ENCODE peak calls at places on chromosomes 2 and 18, in seven cellular contexts. One of them, this sample, is unnamed.

GRCh38 chr2:146992057-146992456 is 852.8 kb upstream of the ACVR2A start:
- DNase-seq in HCT116: no peak
- DNase-seq in H1: no peak
- DNase-seq in HepG2: no peak
- DNase-seq in SK-N-SH: no peak
- DNase-seq in K562: no peak
- DNase-seq in GM12878: no peak
- DNase-seq in this sample: no peak

GRCh38 chr18:77702686-77703085 is 453.0 kb downstream of the GALR1 start:
- DNase-seq in K562: no peak
- DNase-seq in HCT116: no peak
- DNase-seq in GM12878: no peak
- DNase-seq in H1: no peak
- DNase-seq in HepG2: peak
- DNase-seq in SK-N-SH: peak
- DNase-seq in this sample: peak

GRCh38 chr2:161139098-161139987 is 20.9 kb upstream of the TANK start:
- DNase-seq in HCT116: no peak
- DNase-seq in K562: no peak
- DNase-seq in SK-N-SH: no peak
- DNase-seq in GM12878: no peak
- DNase-seq in HepG2: no peak
- DNase-seq in H1: no peak
- DNase-seq in this sample: no peak

GRCh38 chr2:239465017-239466001 is 64.5 kb upstream of the HDAC4 start:
- DNase-seq in HepG2: no peak
- DNase-seq in K562: no peak
- DNase-seq in GM12878: no peak
- DNase-seq in SK-N-SH: no peak
- DNase-seq in H1: no peak
- DNase-seq in HCT116: no peak
- DNase-seq in this sample: no peak

GRCh38 chr2:73268831-73269685 is 15.2 kb downstream of the FBXO41 start:
- DNase-seq in GM12878: no peak
- DNase-seq in SK-N-SH: no peak
- DNase-seq in HepG2: no peak
- DNase-seq in H1: peak
- DNase-seq in K562: no peak
- DNase-seq in HCT116: peak
- DNase-seq in this sample: no peak

GRCh38 chr18:32629990-32630389 is 142.8 kb downstream of the KLHL14 start:
- DNase-seq in HCT116: no peak
- DNase-seq in K562: no peak
- DNase-seq in H1: no peak
- DNase-seq in GM12878: no peak
- DNase-seq in SK-N-SH: no peak
- DNase-seq in HepG2: no peak
- DNase-seq in this sample: no peak

GRCh38 chr2:54483426-54483825 is 27.3 kb downstream of the SPTBN1 start:
- DNase-seq in K562: no peak
- DNase-seq in SK-N-SH: no peak
- DNase-seq in H1: no peak
- DNase-seq in HCT116: peak
- DNase-seq in HepG2: peak
- DNase-seq in GM12878: no peak
- DNase-seq in this sample: no peak

GRCh38 chr2:150095361-150095760 is 392.1 kb downstream of the RND3 start:
- DNase-seq in SK-N-SH: no peak
- DNase-seq in H1: no peak
- DNase-seq in K562: no peak
- DNase-seq in HCT116: no peak
- DNase-seq in HepG2: no peak
- DNase-seq in GM12878: no peak
- DNase-seq in this sample: no peak

GRCh38 chr2:210226186-210226585 is 939 bp upstream of the ACADL start:
- DNase-seq in H1: no peak
- DNase-seq in K562: no peak
- DNase-seq in SK-N-SH: no peak
- DNase-seq in HepG2: no peak
- DNase-seq in GM12878: no peak
- DNase-seq in HCT116: no peak
- DNase-seq in this sample: no peak

GRCh38 chr2:20451346-20451745 is 4.5 kb downstream of the RHOB start:
- DNase-seq in HCT116: no peak
- DNase-seq in GM12878: no peak
- DNase-seq in H1: no peak
- DNase-seq in SK-N-SH: no peak
- DNase-seq in HepG2: no peak
- DNase-seq in K562: no peak
- DNase-seq in this sample: no peak

GRCh38 chr2:60550151-60550983 is 3.1 kb downstream of the BCL11A start:
- DNase-seq in K562: peak
- DNase-seq in SK-N-SH: peak
- DNase-seq in HCT116: peak
- DNase-seq in H1: peak
- DNase-seq in GM12878: no peak
- DNase-seq in HepG2: peak
- DNase-seq in this sample: no peak

GRCh38 chr2:234550511-234551107 is 53.7 kb upstream of the ARL4C start:
- DNase-seq in H1: peak
- DNase-seq in K562: peak
- DNase-seq in SK-N-SH: peak
- DNase-seq in HepG2: peak
- DNase-seq in HCT116: peak
- DNase-seq in GM12878: peak
- DNase-seq in this sample: peak

GRCh38 chr2:100105678-100106054 is 36.7 kb downstream of the AFF3 start:
- DNase-seq in SK-N-SH: no peak
- DNase-seq in GM12878: no peak
- DNase-seq in K562: no peak
- DNase-seq in HCT116: no peak
- DNase-seq in HepG2: no peak
- DNase-seq in H1: peak
- DNase-seq in this sample: no peak

GRCh38 chr2:229931241-229931640 is 8.9 kb downstream of the FBXO36 start:
- DNase-seq in HCT116: no peak
- DNase-seq in GM12878: no peak
- DNase-seq in K562: no peak
- DNase-seq in H1: no peak
- DNase-seq in HepG2: no peak
- DNase-seq in SK-N-SH: no peak
- DNase-seq in this sample: no peak

GRCh38 chr2:71746946-71747501 is 293.7 kb downstream of the DYSF start:
- DNase-seq in GM12878: no peak
- DNase-seq in HepG2: no peak
- DNase-seq in K562: peak
- DNase-seq in H1: no peak
- DNase-seq in HCT116: no peak
- DNase-seq in SK-N-SH: peak
- DNase-seq in this sample: no peak

GRCh38 chr2:54712516-54712915 is 10.9 kb upstream of the EML6 start:
- DNase-seq in HepG2: no peak
- DNase-seq in GM12878: no peak
- DNase-seq in K562: no peak
- DNase-seq in HCT116: no peak
- DNase-seq in SK-N-SH: no peak
- DNase-seq in H1: no peak
- DNase-seq in this sample: no peak

GRCh38 chr2:136916131-136916530 is 150.8 kb downstream of the THSD7B start:
- DNase-seq in SK-N-SH: no peak
- DNase-seq in HCT116: no peak
- DNase-seq in K562: no peak
- DNase-seq in GM12878: no peak
- DNase-seq in H1: no peak
- DNase-seq in HepG2: no peak
- DNase-seq in this sample: no peak

GRCh38 chr2:129233166-129233565 is 746.3 kb upstream of the RAB6C start:
- DNase-seq in K562: no peak
- DNase-seq in H1: no peak
- DNase-seq in HepG2: no peak
- DNase-seq in HCT116: no peak
- DNase-seq in SK-N-SH: no peak
- DNase-seq in GM12878: no peak
- DNase-seq in this sample: no peak

GRCh38 chr2:176419591-176420071 is 150.4 kb downstream of the MTX2 start:
- DNase-seq in K562: no peak
- DNase-seq in HCT116: no peak
- DNase-seq in H1: no peak
- DNase-seq in GM12878: no peak
- DNase-seq in HepG2: no peak
- DNase-seq in SK-N-SH: no peak
- DNase-seq in this sample: no peak

GRCh38 chr2:69177785-69178636 is 165.0 kb downstream of the ANTXR1 start:
- DNase-seq in SK-N-SH: peak
- DNase-seq in HepG2: peak
- DNase-seq in HCT116: peak
- DNase-seq in H1: peak
- DNase-seq in K562: peak
- DNase-seq in GM12878: no peak
- DNase-seq in this sample: no peak

GRCh38 chr18:58221060-58221725 is 177.2 kb downstream of the NEDD4L start:
- DNase-seq in H1: peak
- DNase-seq in K562: peak
- DNase-seq in GM12878: no peak
- DNase-seq in SK-N-SH: no peak
- DNase-seq in HepG2: peak
- DNase-seq in HCT116: peak
- DNase-seq in this sample: peak

GRCh38 chr2:12317286-12317685 is 399.4 kb upstream of the TRIB2 start:
- DNase-seq in GM12878: no peak
- DNase-seq in H1: no peak
- DNase-seq in K562: no peak
- DNase-seq in HCT116: no peak
- DNase-seq in SK-N-SH: no peak
- DNase-seq in HepG2: no peak
- DNase-seq in this sample: no peak

GRCh38 chr2:12318427-12319057 is 398.2 kb upstream of the TRIB2 start:
- DNase-seq in K562: no peak
- DNase-seq in SK-N-SH: no peak
- DNase-seq in HepG2: no peak
- DNase-seq in H1: no peak
- DNase-seq in HCT116: no peak
- DNase-seq in GM12878: no peak
- DNase-seq in this sample: peak

GRCh38 chr2:12320027-12320734 is 396.6 kb upstream of the TRIB2 start:
- DNase-seq in HCT116: no peak
- DNase-seq in SK-N-SH: no peak
- DNase-seq in GM12878: no peak
- DNase-seq in H1: no peak
- DNase-seq in K562: no peak
- DNase-seq in HepG2: no peak
- DNase-seq in this sample: no peak

GRCh38 chr2:12316464-12316863 is 400.3 kb upstream of the TRIB2 start:
- DNase-seq in HCT116: no peak
- DNase-seq in H1: no peak
- DNase-seq in K562: no peak
- DNase-seq in SK-N-SH: no peak
- DNase-seq in GM12878: no peak
- DNase-seq in HepG2: no peak
- DNase-seq in this sample: no peak

DNA sequence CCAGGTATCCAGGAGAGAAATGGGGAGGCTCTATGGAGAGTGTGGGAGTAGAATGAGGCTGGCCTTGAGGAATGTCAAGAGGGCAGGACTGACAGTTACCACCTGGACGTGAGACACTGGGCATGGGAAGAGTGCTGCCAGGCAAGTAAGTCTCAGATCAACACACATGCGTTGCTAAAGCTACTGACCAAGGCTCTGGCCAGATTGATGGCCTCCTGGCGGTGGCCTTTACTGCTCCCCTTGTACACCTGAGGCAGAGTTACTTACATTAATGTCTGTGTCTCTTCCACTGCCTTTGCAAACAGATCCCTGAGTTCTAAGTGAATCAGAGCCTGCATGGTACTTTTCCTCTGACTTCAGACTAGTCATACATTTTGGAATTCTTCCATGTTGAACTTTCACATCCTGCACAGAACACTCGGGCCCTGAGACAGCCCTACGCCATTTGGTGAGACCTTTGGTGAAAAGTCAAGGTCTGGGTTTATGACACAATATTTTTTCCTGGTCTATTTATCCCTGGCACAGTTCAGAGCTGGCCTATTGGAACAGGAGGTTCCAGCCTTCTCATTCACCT is 398.8 kb upstream of the TRIB2 start:
- DNase-seq in SK-N-SH: no peak
- DNase-seq in GM12878: no peak
- DNase-seq in K562: no peak
- DNase-seq in H1: no peak
- DNase-seq in HepG2: no peak
- DNase-seq in HCT116: no peak
- DNase-seq in this sample: no peak
- TF ChIP-seq SIN3A in SK-N-SH: no peak
- TF ChIP-seq SIN3A in GM12878: no peak
- TF ChIP-seq SIN3A in K562: no peak
- TF ChIP-seq SIN3A in H1: no peak
- TF ChIP-seq SIN3A in HepG2: no peak
- TF ChIP-seq SIN3A in HCT116: no peak
- TF ChIP-seq SIN3A in this sample: no peak

DNA sequence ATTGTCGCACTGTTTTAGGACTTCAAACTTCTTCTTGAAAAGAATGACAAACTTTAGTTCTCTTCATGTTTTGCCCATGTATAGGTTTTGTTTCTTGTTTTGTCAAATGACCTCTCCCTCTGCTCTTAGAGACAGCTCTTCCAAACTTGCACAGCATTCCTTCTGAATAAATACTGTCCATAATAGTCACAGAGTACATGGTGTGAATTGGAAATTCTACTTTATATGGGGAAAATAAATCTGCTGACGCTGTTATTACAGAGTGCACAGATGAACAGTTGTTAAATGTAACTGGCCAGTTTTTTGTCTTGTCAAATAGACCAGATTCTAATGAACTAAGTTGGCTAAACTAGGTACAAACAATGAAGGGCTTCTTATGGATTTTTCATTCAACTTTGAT is 115.9 kb upstream of the DTNA start:
- DNase-seq in SK-N-SH: no peak
- DNase-seq in H1: no peak
- DNase-seq in HCT116: no peak
- DNase-seq in HepG2: no peak
- DNase-seq in K562: no peak
- DNase-seq in GM12878: no peak
- DNase-seq in this sample: no peak
- H3K4me3 ChIP-seq in SK-N-SH: no peak
- H3K4me3 ChIP-seq in H1: no peak
- H3K4me3 ChIP-seq in HCT116: no peak
- H3K4me3 ChIP-seq in HepG2: no peak
- H3K4me3 ChIP-seq in K562: no peak
- H3K4me3 ChIP-seq in GM12878: no peak
- H3K4me3 ChIP-seq in this sample: no peak

GRCh38 chr2:115190459-115190858 is 748.0 kb downstream of the DPP10 start:
- DNase-seq in HCT116: no peak
- DNase-seq in SK-N-SH: no peak
- DNase-seq in H1: no peak
- DNase-seq in GM12878: no peak
- DNase-seq in K562: no peak
- DNase-seq in HepG2: no peak
- DNase-seq in this sample: no peak
- H3K27ac ChIP-seq in HCT116: no peak
- H3K27ac ChIP-seq in SK-N-SH: no peak
- H3K27ac ChIP-seq in H1: no peak
- H3K27ac ChIP-seq in GM12878: no peak
- H3K27ac ChIP-seq in K562: no peak
- H3K27ac ChIP-seq in HepG2: no peak
- H3K27ac ChIP-seq in this sample: no peak

GRCh38 chr18:51852661-51853060 is 487.3 kb upstream of the DCC start:
- DNase-seq in H1: no peak
- DNase-seq in K562: no peak
- DNase-seq in SK-N-SH: no peak
- DNase-seq in GM12878: no peak
- DNase-seq in HCT116: no peak
- DNase-seq in HepG2: no peak
- DNase-seq in this sample: no peak
- TF ChIP-seq SIN3A in H1: no peak
- TF ChIP-seq SIN3A in K562: no peak
- TF ChIP-seq SIN3A in SK-N-SH: no peak
- TF ChIP-seq SIN3A in GM12878: no peak
- TF ChIP-seq SIN3A in HCT116: no peak
- TF ChIP-seq SIN3A in HepG2: no peak
- TF ChIP-seq SIN3A in this sample: no peak